ENCODE peak calls at places on chromosomes 7 and 10, in five cellular contexts. One of them, this sample, is unnamed.

GRCh38 chr10:104307576-104308438 is 30.5 kb downstream of the ITPRIP start:
- DNase-seq in IMR-90: no peak
- DNase-seq in neuronal stem cell: no peak
- DNase-seq in H9: no peak
- DNase-seq in H1: no peak
- DNase-seq in this sample: no peak

GRCh38 chr7:101197991-101198390 is 2.8 kb downstream of the MOGAT3 start:
- DNase-seq in IMR-90: no peak
- DNase-seq in neuronal stem cell: no peak
- DNase-seq in H9: no peak
- DNase-seq in H1: no peak
- DNase-seq in this sample: no peak

GRCh38 chr10:13695588-13695987 is 108.8 kb downstream of the PRPF18 start:
- DNase-seq in IMR-90: no peak
- DNase-seq in neuronal stem cell: no peak
- DNase-seq in H9: no peak
- DNase-seq in H1: no peak
- DNase-seq in this sample: no peak

GRCh38 chr10:59148701-59149100 is 27.7 kb upstream of the PHYHIPL start:
- DNase-seq in IMR-90: no peak
- DNase-seq in neuronal stem cell: no peak
- DNase-seq in H9: no peak
- DNase-seq in H1: no peak
- DNase-seq in this sample: no peak

GRCh38 chr7:158595068-158595467 is 7.4 kb upstream of the PTPRN2 start:
- DNase-seq in IMR-90: peak
- DNase-seq in neuronal stem cell: peak
- DNase-seq in H9: peak
- DNase-seq in H1: no peak
- DNase-seq in this sample: peak

GRCh38 chr10:80465839-80466590 is 11.9 kb downstream of the TSPAN14 start:
- DNase-seq in IMR-90: no peak
- DNase-seq in neuronal stem cell: no peak
- DNase-seq in H9: no peak
- DNase-seq in H1: no peak
- DNase-seq in this sample: no peak

GRCh38 chr7:100483101-100483727 is 513 bp upstream of the NYAP1 start:
- DNase-seq in IMR-90: peak
- DNase-seq in neuronal stem cell: peak
- DNase-seq in H9: peak
- DNase-seq in H1: no peak
- DNase-seq in this sample: peak

GRCh38 chr10:18738835-18739234 is 79.6 kb downstream of the ARL5B start:
- DNase-seq in IMR-90: peak
- DNase-seq in neuronal stem cell: no peak
- DNase-seq in H9: no peak
- DNase-seq in H1: no peak
- DNase-seq in this sample: no peak

GRCh38 chr10:100912609-100913469 is at the start of gene SLF2:
- DNase-seq in IMR-90: peak
- DNase-seq in neuronal stem cell: peak
- DNase-seq in H9: peak
- DNase-seq in H1: peak
- DNase-seq in this sample: peak

GRCh38 chr7:55493416-55493815 is 78.9 kb downstream of the VOPP1 start:
- DNase-seq in IMR-90: peak
- DNase-seq in neuronal stem cell: no peak
- DNase-seq in H9: no peak
- DNase-seq in H1: no peak
- DNase-seq in this sample: no peak

GRCh38 chr10:46559231-46559671 is 2.8 kb upstream of the GPRIN2 start:
- DNase-seq in IMR-90: no peak
- DNase-seq in neuronal stem cell: no peak
- DNase-seq in H9: no peak
- DNase-seq in H1: no peak
- DNase-seq in this sample: no peak

DNA sequence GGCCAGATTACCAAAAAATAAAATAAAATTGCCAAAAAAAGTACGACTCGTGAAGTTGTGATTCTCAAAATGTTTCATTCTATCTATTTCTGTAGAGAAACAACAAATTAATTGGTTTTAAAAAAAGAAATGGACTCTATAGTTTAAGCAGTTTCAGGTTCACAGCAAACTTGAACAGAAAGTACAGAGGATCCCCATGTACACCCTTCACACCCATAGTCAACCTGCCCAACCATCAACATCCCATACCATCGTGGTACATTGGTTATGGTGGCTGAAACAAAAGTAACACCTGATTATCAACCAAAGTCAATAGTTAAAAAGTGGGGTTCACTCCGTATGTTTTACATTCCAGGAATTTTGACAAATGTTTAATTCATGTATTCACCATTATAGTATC is 496.1 kb downstream of the ANKRD7 start:
- DNase-seq in IMR-90: no peak
- DNase-seq in neuronal stem cell: no peak
- DNase-seq in H9: no peak
- DNase-seq in H1: no peak
- DNase-seq in this sample: no peak
- H4K91ac ChIP-seq in IMR-90: no peak
- H4K91ac ChIP-seq in neuronal stem cell: no peak
- H4K91ac ChIP-seq in H9: no peak
- H4K91ac ChIP-seq in H1: no peak
- H4K91ac ChIP-seq in this sample: no peak

GRCh38 chr7:87152112-87152896 is at the start of gene DMTF1:
- DNase-seq in IMR-90: peak
- DNase-seq in neuronal stem cell: peak
- DNase-seq in H9: peak
- DNase-seq in H1: peak
- DNase-seq in this sample: peak
- H4K8ac ChIP-seq in IMR-90: peak
- H4K8ac ChIP-seq in neuronal stem cell: peak
- H4K8ac ChIP-seq in H9: peak
- H4K8ac ChIP-seq in H1: peak
- H4K8ac ChIP-seq in this sample: peak

GRCh38 chr10:58027431-58027830 is 240.3 kb downstream of the IPMK start:
- DNase-seq in IMR-90: peak
- DNase-seq in neuronal stem cell: no peak
- DNase-seq in H9: no peak
- DNase-seq in H1: no peak
- DNase-seq in this sample: no peak

GRCh38 chr10:58028597-58029366 is 238.9 kb downstream of the IPMK start:
- DNase-seq in IMR-90: peak
- DNase-seq in neuronal stem cell: no peak
- DNase-seq in H9: no peak
- DNase-seq in H1: no peak
- DNase-seq in this sample: peak

GRCh38 chr10:58026036-58026435 is 241.7 kb downstream of the IPMK start:
- DNase-seq in IMR-90: no peak
- DNase-seq in neuronal stem cell: no peak
- DNase-seq in H9: no peak
- DNase-seq in H1: no peak
- DNase-seq in this sample: no peak

GRCh38 chr10:58019863-58020537 is 247.7 kb downstream of the IPMK start:
- DNase-seq in IMR-90: no peak
- DNase-seq in neuronal stem cell: no peak
- DNase-seq in H9: no peak
- DNase-seq in H1: no peak
- DNase-seq in this sample: no peak

GRCh38 chr10:58023341-58024073 is 244.2 kb downstream of the IPMK start:
- DNase-seq in IMR-90: peak
- DNase-seq in neuronal stem cell: no peak
- DNase-seq in H9: no peak
- DNase-seq in H1: no peak
- DNase-seq in this sample: peak
- H2AFZ ChIP-seq in IMR-90: no peak
- H2AFZ ChIP-seq in neuronal stem cell: no peak
- H2AFZ ChIP-seq in H9: no peak
- H2AFZ ChIP-seq in H1: no peak
- H2AFZ ChIP-seq in this sample: no peak

DNA sequence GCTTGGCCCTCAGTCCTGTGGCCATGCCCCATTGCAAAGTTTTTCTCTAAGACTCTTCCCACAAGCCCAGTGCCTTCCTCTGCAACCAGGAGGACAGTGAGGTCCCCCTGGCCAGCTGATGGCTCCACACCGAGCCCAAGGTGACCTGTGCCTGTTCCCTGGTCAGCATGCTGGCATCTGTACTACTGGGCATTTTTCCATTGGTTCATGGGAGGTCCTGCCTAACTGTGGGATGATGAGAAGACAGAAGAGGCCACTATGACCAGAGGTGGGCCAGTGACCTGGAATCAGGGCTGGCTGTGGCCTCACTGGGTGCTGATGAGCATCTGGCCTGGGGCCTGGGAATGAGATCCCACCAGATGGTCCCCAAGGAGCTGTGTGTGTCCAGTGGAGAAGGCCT is 20.2 kb downstream of the CALML3 start:
- DNase-seq in IMR-90: no peak
- DNase-seq in neuronal stem cell: no peak
- DNase-seq in H9: no peak
- DNase-seq in H1: no peak
- DNase-seq in this sample: no peak
- H4K91ac ChIP-seq in IMR-90: peak
- H4K91ac ChIP-seq in neuronal stem cell: no peak
- H4K91ac ChIP-seq in H9: no peak
- H4K91ac ChIP-seq in H1: no peak
- H4K91ac ChIP-seq in this sample: peak

DNA sequence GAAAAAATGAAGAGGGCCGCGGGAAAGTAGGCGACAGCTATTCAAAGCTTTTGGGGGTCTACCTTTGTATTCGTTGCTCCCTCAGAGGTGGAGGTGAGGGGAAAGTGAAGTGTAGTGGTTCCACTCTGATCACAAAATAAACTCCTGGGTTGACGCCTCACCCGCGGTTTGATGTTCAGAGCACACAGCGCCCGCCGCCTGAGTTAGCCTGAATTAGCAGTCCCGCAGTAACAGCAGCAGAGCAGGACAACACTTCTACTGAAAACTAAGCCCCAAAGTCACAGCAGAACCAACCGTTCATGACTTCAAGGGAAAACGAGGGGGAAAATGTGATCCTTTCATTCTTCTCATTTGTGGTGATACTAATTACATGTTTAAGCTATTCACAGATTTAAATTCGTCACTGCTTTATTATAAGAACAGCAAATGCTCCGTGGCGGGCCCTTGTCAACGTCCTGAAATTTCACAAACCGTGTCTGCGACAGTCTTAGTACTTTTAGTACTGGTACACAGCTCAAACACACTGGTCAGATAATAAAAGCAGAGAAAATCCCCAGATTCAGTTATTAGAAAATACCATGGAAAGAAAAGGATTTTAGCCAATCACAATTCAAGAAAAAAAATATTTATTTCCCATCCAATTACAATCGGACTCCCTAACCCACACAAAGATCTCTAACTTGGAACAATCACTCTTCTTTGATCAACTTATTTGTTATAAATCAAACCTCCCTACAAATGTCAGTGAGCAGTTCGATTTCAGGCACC is 575 bp upstream of the JMJD1C start:
- DNase-seq in IMR-90: peak
- DNase-seq in neuronal stem cell: no peak
- DNase-seq in H9: peak
- DNase-seq in H1: no peak
- DNase-seq in this sample: peak
- H4K8ac ChIP-seq in IMR-90: peak
- H4K8ac ChIP-seq in neuronal stem cell: no peak
- H4K8ac ChIP-seq in H9: no peak
- H4K8ac ChIP-seq in H1: no peak
- H4K8ac ChIP-seq in this sample: peak

DNA sequence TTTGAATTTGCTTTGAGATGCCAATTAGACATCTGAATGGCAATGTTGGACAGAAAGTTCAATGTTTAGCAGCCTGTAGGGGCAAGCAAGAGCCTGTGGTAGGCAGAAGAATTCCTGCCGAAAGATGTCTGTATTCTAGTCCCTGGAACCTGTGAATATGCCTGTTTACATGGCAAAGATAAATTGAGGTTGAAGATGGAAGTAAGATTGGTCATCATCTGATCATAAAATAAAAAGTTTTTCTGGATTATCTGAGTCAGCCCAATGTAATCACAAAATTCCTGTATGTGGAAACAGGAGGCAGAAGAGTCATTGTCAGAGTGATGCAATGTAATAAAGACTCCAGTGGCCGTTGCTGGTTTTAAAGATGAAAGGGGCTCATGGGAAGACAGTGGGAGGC is 430.5 kb downstream of the MDFIC start:
- DNase-seq in IMR-90: peak
- DNase-seq in neuronal stem cell: no peak
- DNase-seq in H9: no peak
- DNase-seq in H1: no peak
- DNase-seq in this sample: peak
- H2AFZ ChIP-seq in IMR-90: peak
- H2AFZ ChIP-seq in neuronal stem cell: no peak
- H2AFZ ChIP-seq in H9: no peak
- H2AFZ ChIP-seq in H1: no peak
- H2AFZ ChIP-seq in this sample: no peak

DNA sequence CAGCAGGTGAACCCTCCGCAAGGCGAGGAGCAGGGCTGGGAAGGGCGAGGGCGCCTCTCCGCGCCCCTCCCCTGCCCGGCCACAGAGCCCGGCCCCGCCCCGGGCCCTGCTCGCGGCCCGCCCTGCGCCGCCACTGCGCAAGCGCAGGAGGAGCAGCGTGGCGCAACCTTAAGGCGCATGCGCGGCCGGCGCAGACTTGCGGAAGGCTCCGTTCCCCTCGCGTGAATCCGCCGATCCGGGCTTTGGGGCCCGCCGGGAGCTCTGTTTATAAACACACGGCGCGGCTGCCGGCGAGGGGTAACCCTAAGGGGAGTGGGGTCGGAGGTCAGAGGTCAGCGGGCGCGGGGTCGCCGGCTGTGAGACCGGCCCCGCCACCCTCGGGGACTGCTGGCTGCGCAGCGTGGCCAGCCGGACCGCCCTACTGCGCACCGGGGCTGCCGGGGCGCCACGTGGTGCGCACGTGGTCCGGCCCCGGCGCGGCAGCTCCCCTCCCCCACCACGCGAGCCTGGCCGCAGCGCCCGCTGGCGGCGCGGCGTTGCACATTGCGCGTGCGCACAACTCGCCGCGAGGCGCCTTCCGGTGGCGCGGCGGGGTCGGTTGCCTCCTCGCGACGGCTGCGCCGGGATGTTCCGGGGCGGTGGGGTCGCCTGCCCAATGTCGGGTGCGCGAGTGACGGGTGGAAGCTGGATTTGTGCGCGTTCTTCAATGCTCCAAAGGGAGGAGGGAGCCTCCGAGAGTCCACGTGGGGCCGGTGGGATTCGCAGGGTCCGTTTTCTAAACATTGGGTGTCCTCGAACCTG is 40.2 kb upstream of the FOXK1 start:
- DNase-seq in IMR-90: peak
- DNase-seq in neuronal stem cell: peak
- DNase-seq in H9: peak
- DNase-seq in H1: peak
- DNase-seq in this sample: peak
- H4K91ac ChIP-seq in IMR-90: peak
- H4K91ac ChIP-seq in neuronal stem cell: no peak
- H4K91ac ChIP-seq in H9: no peak
- H4K91ac ChIP-seq in H1: peak
- H4K91ac ChIP-seq in this sample: peak

This sample was measured in mesenchymal stem cell.